ENCODE peak calls at places on chromosomes 12 and 14, in eight cellular contexts. R is K562, I is upper lobe of left lung, S is HepG2, W is GM23338, Y is Panc1, Z is HCT116, T is GM12878. C is an unnamed sample.

GRCh38 chr14:69535230-69535848 is 39.3 kb downstream of the CCDC177 start:
- ATAC-seq in R (peak; percentile 41), I (peak; percentile 66), S (peak; percentile 85), W (peak; percentile 98), Y (peak; percentile 87), Z (peak; percentile 96), T (no peak), C (no peak)

GRCh38 chr12:113253532-113254285 is 32.4 kb downstream of the TPCN1 start:
- ATAC-seq in R (no peak), I (no peak), S (no peak), W (no peak), Y (no peak), Z (no peak), T (no peak), C (no peak)

GRCh38 chr14:104370256-104370870 is 209.2 kb upstream of the C14orf180 start:
- ATAC-seq in R (peak; percentile 79), I (no peak), S (peak; percentile 85), W (peak; percentile 89), Y (peak; percentile 84), Z (peak; percentile 90), T (peak; percentile 49), C (no peak)

GRCh38 chr14:103071544-103072251 is 12.3 kb upstream of the LBHD2 start:
- ATAC-seq in R (no peak), I (peak; percentile 0), S (no peak), W (no peak), Y (no peak), Z (no peak), T (no peak), C (no peak)

GRCh38 chr14:94051115-94051514 is 25.0 kb downstream of the OTUB2 start:
- ATAC-seq in R (peak; percentile 38), I (no peak), S (peak; percentile 39), W (peak; percentile 74), Y (no peak), Z (no peak), T (no peak), C (no peak)

GRCh38 chr14:101410126-101410525 is 151.2 kb upstream of the DIO3 start:
- ATAC-seq in R (no peak), I (no peak), S (no peak), W (no peak), Y (no peak), Z (no peak), T (no peak), C (no peak)

GRCh38 chr12:1646908-1647669 is 18.1 kb downstream of the WNT5B start:
- ATAC-seq in R (peak; percentile 55), I (no peak), S (peak; percentile 72), W (no peak), Y (no peak), Z (no peak), T (no peak), C (no peak)

GRCh38 chr12:46356655-46357437 is 15.7 kb downstream of the SLC38A2 start:
- ATAC-seq in R (peak; percentile 18), I (no peak), S (peak; percentile 42), W (peak; percentile 36), Y (peak; percentile 48), Z (peak; percentile 45), T (peak; percentile 12), C (peak; percentile 50)

GRCh38 chr12:69600804-69601203 is 9.9 kb downstream of the LRRC10 start:
- ATAC-seq in R (peak; percentile 51), I (peak; percentile 55), S (peak; percentile 52), W (peak; percentile 22), Y (no peak), Z (no peak), T (peak; percentile 24), C (no peak)

GRCh38 chr12:69598174-69598753 is 12.4 kb downstream of the LRRC10 start:
- ATAC-seq in R (no peak), I (no peak), S (no peak), W (no peak), Y (no peak), Z (no peak), T (no peak), C (no peak)

GRCh38 chr12:69608114-69608513 is 2.6 kb downstream of the LRRC10 start:
- ATAC-seq in R (peak; percentile 66), I (no peak), S (no peak), W (no peak), Y (no peak), Z (no peak), T (no peak), C (no peak)

GRCh38 chr12:69602954-69603353 is 7.8 kb downstream of the LRRC10 start:
- ATAC-seq in R (peak; percentile 45), I (no peak), S (peak; percentile 40), W (peak; percentile 63), Y (peak; percentile 58), Z (peak; percentile 80), T (peak; percentile 34), C (no peak)

DNA sequence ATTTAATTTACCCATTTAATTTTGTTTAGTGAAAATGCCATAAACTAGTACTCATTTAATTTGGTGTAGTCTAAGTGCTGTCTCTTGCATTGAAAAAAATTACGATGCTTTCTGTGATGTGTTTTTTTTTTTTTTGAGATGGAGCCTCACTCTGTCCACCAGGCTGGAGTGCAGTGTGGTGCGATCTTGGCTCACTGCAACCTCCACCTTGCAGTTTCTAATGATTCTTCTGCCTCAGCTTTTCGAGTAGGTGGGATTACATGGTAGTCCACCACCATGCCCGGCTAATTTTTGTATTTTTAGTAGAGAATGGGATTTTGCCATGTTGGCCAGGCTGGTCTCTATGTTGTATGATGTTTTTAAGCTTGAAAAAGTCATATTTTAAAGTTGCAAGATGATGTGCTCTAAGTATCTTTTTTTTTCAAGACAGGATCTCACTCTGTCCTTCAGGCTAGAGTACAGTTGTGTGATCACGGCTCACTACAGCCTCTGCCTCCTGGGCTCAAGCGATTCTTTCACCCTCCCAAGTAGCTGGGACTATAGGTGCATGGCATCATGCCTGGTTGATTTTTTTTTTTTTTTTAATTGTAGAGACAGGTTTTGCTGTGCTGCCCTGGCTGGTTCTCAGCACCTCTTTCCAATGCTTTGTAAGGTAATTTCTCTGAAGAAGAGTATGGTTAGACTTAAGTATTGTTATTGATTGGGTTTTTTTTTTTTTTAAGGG is 8.6 kb downstream of the LRRC10 start:
- ATAC-seq in R (peak; percentile 47), I (no peak), S (no peak), W (peak; percentile 56), Y (no peak), Z (peak; percentile 43), T (peak; percentile 11), C (no peak)
- TF ChIP-seq POLR2AphosphoS5 in R (peak; percentile 11), I (no peak), S (no peak), W (no peak), Y (peak; percentile 25), Z (no peak), T (peak; percentile 33), C (no peak)

GRCh38 chr12:32504626-32505025 is 105.3 kb downstream of the FGD4 start:
- ATAC-seq in R (no peak), I (no peak), S (no peak), W (no peak), Y (no peak), Z (no peak), T (no peak), C (no peak)

GRCh38 chr12:32507559-32508276 is 108.4 kb downstream of the FGD4 start:
- ATAC-seq in R (no peak), I (peak; percentile 66), S (no peak), W (peak; percentile 71), Y (no peak), Z (no peak), T (no peak), C (no peak)

GRCh38 chr12:32505546-32505945 is 106.2 kb downstream of the FGD4 start:
- ATAC-seq in R (no peak), I (no peak), S (no peak), W (no peak), Y (no peak), Z (no peak), T (no peak), C (no peak)

GRCh38 chr12:32502693-32503510 is 103.5 kb downstream of the FGD4 start:
- ATAC-seq in R (no peak), I (peak; percentile 71), S (no peak), W (peak; percentile 16), Y (no peak), Z (no peak), T (no peak), C (peak; percentile 80)

GRCh38 chr12:32505067-32505466 is 105.7 kb downstream of the FGD4 start:
- ATAC-seq in R (no peak), I (no peak), S (no peak), W (no peak), Y (no peak), Z (no peak), T (no peak), C (no peak)
- H3K4me3 ChIP-seq in R (no peak overlapping the region), I (no peak overlapping the region), S (no peak overlapping the region), W (no peak overlapping the region), Y (no peak overlapping the region), Z (no peak overlapping the region), T (no peak overlapping the region), C (no peak overlapping the region)

GRCh38 chr12:27178723-27179398 is 65.2 kb upstream of the STK38L start:
- ATAC-seq in R (no peak), I (no peak), S (no peak), W (no peak), Y (no peak), Z (no peak), T (peak; percentile 32), C (no peak)
- H3K4me1 ChIP-seq in R (no peaks in the 10 kb centered on the region), I (peaks cover 3% of the 10 kb centered on the region), S (no peaks in the 10 kb centered on the region), W (no peaks in the 10 kb centered on the region), Y (no peaks in the 10 kb centered on the region), Z (peaks cover 20% of the 10 kb centered on the region), T (peaks cover 37% of the 10 kb centered on the region), C (peaks cover 12% of the 10 kb centered on the region)

GRCh38 chr12:98422359-98422758 is 93.0 kb upstream of the TMPO start:
- ATAC-seq in R (no peak), I (no peak), S (no peak), W (no peak), Y (no peak), Z (no peak), T (no peak), C (no peak)

GRCh38 chr12:98425859-98426258 is 89.5 kb upstream of the TMPO start:
- ATAC-seq in R (peak; percentile 59), I (no peak), S (no peak), W (no peak), Y (no peak), Z (no peak), T (no peak), C (no peak)

GRCh38 chr12:98423963-98424362 is 91.4 kb upstream of the TMPO start:
- ATAC-seq in R (no peak), I (no peak), S (no peak), W (no peak), Y (no peak), Z (no peak), T (no peak), C (no peak)

GRCh38 chr12:98422809-98423208 is 92.6 kb upstream of the TMPO start:
- ATAC-seq in R (no peak), I (no peak), S (peak; percentile 53), W (peak; percentile 64), Y (no peak), Z (peak; percentile 63), T (no peak), C (no peak)

DNA sequence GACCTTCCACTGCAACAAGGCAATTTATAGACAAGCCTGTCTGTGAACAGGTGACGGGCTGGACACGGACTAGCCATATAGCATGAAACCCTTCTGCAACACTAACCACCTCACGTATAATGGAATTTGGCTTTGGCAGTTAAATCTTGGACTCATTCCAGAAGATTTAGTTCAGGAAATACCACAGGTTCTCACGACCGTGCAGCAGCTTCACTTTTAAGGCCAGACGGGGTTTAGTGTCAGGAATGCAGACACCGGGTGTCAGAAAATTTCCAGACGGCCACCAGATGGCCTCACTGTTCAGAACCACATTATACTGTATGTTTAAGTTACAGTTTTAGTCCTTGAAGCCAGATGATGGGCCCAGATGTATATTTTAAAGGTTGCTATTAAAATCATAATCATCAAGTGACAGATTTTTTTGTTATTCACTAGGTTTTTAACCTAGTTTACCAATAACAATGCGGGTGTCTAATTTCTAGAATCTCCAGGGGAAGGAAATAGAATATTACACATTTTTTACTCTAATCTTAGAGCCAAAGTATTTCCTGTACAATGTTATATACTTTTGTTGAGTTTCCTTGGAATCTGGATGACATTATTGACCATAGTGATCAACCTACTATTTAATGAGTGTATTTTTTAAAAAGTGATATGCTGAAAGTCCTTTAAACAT is 90.5 kb upstream of the TMPO start:
- ATAC-seq in R (peak; percentile 91), I (peak; percentile 79), S (peak; percentile 86), W (peak; percentile 74), Y (peak; percentile 90), Z (peak; percentile 83), T (peak; percentile 95), C (peak; percentile 63)
- TF ChIP-seq POLR2AphosphoS5 in R (no peak), I (no peak), S (no peak), W (no peak), Y (no peak), Z (no peak), T (no peak), C (no peak)

C was measured in gastroesophageal sphincter.